ENCODE peak calls at places on chromosomes 4 and X, in five cellular contexts. D is A549, F is sigmoid colon, B is stomach, K is ovary. A is an unnamed sample.

GRCh38 chr4:23388259-23388658 is 501.6 kb downstream of the PPARGC1A start:
- DNase-seq in B (no peak), D (no peak), F (no peak), K (no peak), A (no peak)

GRCh38 chrX:42123369-42123768 is 200.0 kb upstream of the CASK start:
- DNase-seq in D (no peak), K (no peak), B (no peak), F (no peak), A (no peak)

GRCh38 chrX:79130857-79131256 is 13.6 kb upstream of the GPR174 start:
- DNase-seq in K (no peak), D (no peak), F (no peak), B (no peak), A (no peak)

GRCh38 chr4:117068120-117068519 is 17.3 kb downstream of the TRAM1L1 start:
- DNase-seq in K (no peak), B (no peak), D (no peak), F (no peak), A (no peak)

GRCh38 chr4:166121897-166122296 is 248.9 kb downstream of the TLL1 start:
- DNase-seq in D (no peak), F (no peak), B (no peak), K (no peak), A (no peak)

GRCh38 chr4:113893546-113893945 is 85.9 kb downstream of the ARSJ start:
- DNase-seq in D (no peak), B (no peak), K (no peak), F (no peak), A (no peak)

GRCh38 chr4:183860726-183861125 is 44.4 kb upstream of the STOX2 start:
- DNase-seq in F (no peak), D (no peak), B (no peak), K (no peak), A (no peak)

GRCh38 chr4:92646826-92647225 is 343.1 kb downstream of the GRID2 start:
- DNase-seq in F (no peak), B (no peak), K (no peak), D (no peak), A (no peak)

GRCh38 chrX:136767104-136767941 is 13.4 kb downstream of the ARHGEF6 start:
- DNase-seq in K (peak; percentile 68), D (peak; percentile 36), F (peak; percentile 87), B (peak; percentile 70), A (no peak)

GRCh38 chr4:21806991-21807390 is 141.6 kb downstream of the KCNIP4 start:
- DNase-seq in D (no peak), B (no peak), K (no peak), F (no peak), A (no peak)

GRCh38 chr4:125401784-125402183 is 87.0 kb downstream of the FAT4 start:
- DNase-seq in K (no peak), F (no peak), D (no peak), B (no peak), A (no peak)

GRCh38 chr4:125397226-125397625 is 82.5 kb downstream of the FAT4 start:
- DNase-seq in K (no peak), D (no peak), F (no peak), B (no peak), A (no peak)

GRCh38 chr4:125393825-125394224 is 79.1 kb downstream of the FAT4 start:
- DNase-seq in F (no peak), D (no peak), K (no peak), B (no peak), A (no peak)

GRCh38 chr4:125392683-125393082 is 77.9 kb downstream of the FAT4 start:
- DNase-seq in F (no peak), B (no peak), D (no peak), K (no peak), A (no peak)

DNA sequence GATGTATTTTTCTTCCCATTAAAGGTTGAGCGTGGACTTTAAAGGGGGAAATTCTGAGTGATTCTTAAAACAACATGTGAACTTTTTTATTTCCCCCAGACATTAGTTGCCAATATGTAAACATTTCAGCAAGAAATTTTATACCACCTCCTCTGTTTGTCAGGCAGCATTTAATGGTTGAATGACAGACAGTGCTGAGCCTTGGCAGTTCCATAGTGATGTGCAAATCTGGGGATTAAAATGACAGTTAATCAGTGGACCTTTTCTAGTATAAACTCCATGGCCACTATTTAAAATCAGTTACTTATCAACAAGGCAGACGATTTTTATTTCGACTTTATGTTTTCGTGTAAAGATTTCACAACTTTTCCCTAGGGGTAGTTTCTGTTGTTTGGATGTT is 83.5 kb downstream of the FAT4 start:
- DNase-seq in B (no peak), K (no peak), F (no peak), D (no peak), A (no peak)
- TF ChIP-seq EP300 in B (no peak), K (no peak), F (no peak), D (no peak), A (no peak)

GRCh38 chrX:2272337-2272736 is 228.4 kb downstream of the DHRSX start:
- DNase-seq in K (no peak), F (no peak), B (no peak), D (no peak), A (no peak)
- H3K27ac ChIP-seq in K (no peak overlapping the region), F (no peak overlapping the region), B (no peak overlapping the region), D (no peak overlapping the region), A (no peak overlapping the region)

GRCh38 chr4:7767526-7767925 is 172.1 kb downstream of the AFAP1 start:
- DNase-seq in D (no peak), F (no peak), K (peak; percentile 9), B (no peak), A (no peak)

GRCh38 chr4:7764466-7764865 is 175.2 kb downstream of the AFAP1 start:
- DNase-seq in F (no peak), B (no peak), K (no peak), D (no peak), A (no peak)

GRCh38 chr4:7766661-7767345 is 172.9 kb downstream of the AFAP1 start:
- DNase-seq in B (no peak), K (peak; percentile 25), D (no peak), F (peak; percentile 90), A (no peak)

GRCh38 chr4:7766086-7766485 is 173.6 kb downstream of the AFAP1 start:
- DNase-seq in F (no peak), D (no peak), K (peak; percentile 19), B (no peak), A (no peak)

DNA sequence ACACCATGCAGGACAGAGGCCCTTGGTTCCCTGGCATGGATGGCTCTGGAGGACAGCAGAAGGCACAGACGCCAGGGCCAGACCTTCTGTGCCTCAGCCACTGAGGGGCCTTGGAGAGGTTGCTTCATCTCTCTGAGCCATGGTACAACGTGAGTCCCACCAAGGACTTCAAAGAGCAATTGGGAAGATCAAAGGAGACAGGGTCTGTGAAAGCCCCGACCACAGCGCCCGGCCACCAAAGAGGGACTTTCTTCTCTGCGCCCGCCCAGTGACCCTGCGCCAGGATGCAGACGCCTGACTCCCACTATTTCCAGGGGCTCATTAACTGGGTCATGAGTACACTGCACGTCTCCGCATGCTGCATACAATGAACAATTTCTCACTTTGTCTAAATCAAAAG is 174.0 kb downstream of the AFAP1 start:
- DNase-seq in D (no peak), K (peak; percentile 10), B (no peak), F (no peak), A (no peak)
- TF ChIP-seq EP300 in D (no peak), K (no peak), B (no peak), F (no peak), A (no peak)

DNA sequence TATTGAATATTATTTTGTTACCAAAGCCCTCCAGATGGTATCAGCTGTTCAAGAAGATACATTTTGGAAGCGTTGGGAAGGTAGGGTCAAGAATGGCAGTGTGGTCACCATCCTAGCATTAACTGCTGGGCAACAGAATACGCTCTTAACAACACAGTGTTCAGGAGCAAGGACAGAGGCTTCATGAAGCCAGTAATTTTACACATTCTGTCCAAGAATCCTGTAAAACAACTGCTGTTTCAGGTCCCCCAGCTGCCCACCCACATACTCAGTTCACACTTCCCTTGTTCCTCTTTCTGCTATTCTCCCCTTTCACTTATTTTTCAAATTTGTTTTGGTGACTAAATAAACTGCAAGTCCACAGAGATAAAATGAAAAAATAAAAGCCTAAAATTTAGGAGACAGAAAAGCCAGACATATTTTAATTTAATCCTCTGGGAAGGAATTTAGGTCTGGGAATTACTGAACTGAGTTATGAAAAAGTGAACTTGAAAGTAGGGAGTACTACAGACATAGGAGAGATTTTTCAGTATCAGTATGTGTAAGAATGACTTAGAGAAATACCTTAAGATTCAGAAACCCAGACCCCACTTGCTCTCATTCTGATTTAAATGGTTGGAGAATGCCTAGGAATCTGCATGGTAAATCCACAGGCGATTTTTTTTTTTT is 406.7 kb downstream of the MAPK10 start:
- DNase-seq in B (no peak), D (no peak), F (no peak), K (no peak), A (no peak)
- H3K27ac ChIP-seq in B (no peak overlapping the region), D (peak overlapping the region; percentile 64), F (no peak overlapping the region), K (no peak overlapping the region), A (no peak overlapping the region)

GRCh38 chrX:46545111-46546005 is at the start of gene ZNF674:
- DNase-seq in D (peak; percentile 94), F (peak; percentile 96), K (peak; percentile 93), B (peak; percentile 93), A (peak; percentile 78)
- TF ChIP-seq EP300 in D (no peak), F (no peak), K (no peak), B (no peak), A (peak; percentile 34)

GRCh38 chr4:20572976-20573375 is 127.3 kb upstream of the PACRGL start:
- DNase-seq in D (no peak), K (no peak), B (no peak), F (no peak), A (no peak)
- H3K27ac ChIP-seq in D (no peak overlapping the region), K (no peak overlapping the region), B (no peak overlapping the region), F (no peak overlapping the region), A (no peak overlapping the region)

GRCh38 chr4:76950846-76951321 is 1.3 kb downstream of the SEPTIN11 start:
- DNase-seq in F (no peak), D (no peak), K (peak; percentile 35), B (no peak), A (no peak)

GRCh38 chr4:76950052-76950845 is 697 bp downstream of the SEPTIN11 start:
- DNase-seq in B (peak; percentile 64), D (peak; percentile 19), F (peak; percentile 83), K (peak; percentile 62), A (peak; percentile 47)

GRCh38 chr4:76951333-76952033 is 1.9 kb downstream of the SEPTIN11 start:
- DNase-seq in K (no peak), D (no peak), B (no peak), F (no peak), A (no peak)

GRCh38 chr4:76948441-76949292 is 885 bp upstream of the SEPTIN11 start:
- DNase-seq in K (peak; percentile 77), B (peak; percentile 64), F (peak; percentile 90), D (peak; percentile 62), A (peak; percentile 34)

DNA sequence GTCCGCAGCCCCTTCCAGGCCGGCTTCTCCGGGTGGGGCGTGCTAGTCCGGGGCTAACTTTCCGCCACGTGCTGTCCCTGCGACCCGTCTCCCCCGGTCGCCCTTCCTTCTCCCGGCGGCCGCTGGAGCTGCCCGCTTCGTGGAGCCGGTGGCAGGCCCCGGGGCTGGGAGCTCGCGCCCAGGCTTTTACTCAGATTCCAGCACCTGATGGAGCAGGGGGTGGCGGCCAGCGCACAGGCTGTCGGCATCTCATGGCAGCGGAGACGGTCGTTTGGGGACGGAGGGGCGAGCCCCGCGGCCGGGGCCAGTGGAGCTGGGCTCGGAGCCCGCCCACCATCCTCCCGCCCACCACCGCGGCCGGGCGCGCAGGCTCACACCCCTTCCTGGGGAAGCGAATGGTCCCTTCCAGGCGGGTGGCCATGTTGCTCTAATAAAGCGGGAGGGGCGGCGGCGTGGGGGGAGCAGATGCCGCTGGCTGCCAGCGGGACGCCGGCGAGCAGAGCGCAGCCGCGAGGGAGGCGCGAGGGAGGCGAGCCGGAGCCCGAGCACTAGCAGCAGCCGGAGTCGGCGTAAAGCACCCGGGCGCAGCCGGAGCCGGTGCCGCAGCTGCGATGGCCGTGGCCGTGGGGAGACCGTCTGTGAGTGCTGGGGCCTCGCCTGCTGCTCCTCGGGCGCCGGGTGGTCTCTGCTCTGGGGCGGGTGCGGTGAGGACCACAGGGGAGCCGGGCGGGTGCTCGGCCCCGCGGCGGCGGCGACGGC is at the start of gene SEPTIN11:
- DNase-seq in F (peak; percentile 97), K (peak; percentile 96), D (peak; percentile 90), B (peak; percentile 91), A (peak; percentile 87)
- TF ChIP-seq EP300 in F (no peak), K (no peak), D (no peak), B (no peak), A (no peak)

A was measured in tibial nerve.